ENCODE peak calls at places on chromosome 1, in five cellular contexts. O is neuronal stem cell, A is IMR-90, N is H9, X is H1. F is an unnamed sample.

GRCh38 chr1:111656093-111657017 is 36.8 kb downstream of the RAP1A start:
- DNase-seq in O (peak; percentile 1), A (peak; percentile 66), N (no peak), X (no peak), F (peak; percentile 71)

GRCh38 chr1:94672934-94673333 is 131.4 kb upstream of the F3 start:
- DNase-seq in O (no peak), A (peak; percentile 99), N (no peak), X (no peak), F (peak; percentile 97)

GRCh38 chr1:7339953-7340352 is 431.1 kb upstream of the VAMP3 start:
- DNase-seq in O (no peak), A (peak; percentile 41), N (no peak), X (no peak), F (peak; percentile 22)

GRCh38 chr1:53998223-53998622 is 19.8 kb downstream of the LDLRAD1 start:
- DNase-seq in O (no peak), A (no peak), N (no peak), X (no peak), F (no peak)

GRCh38 chr1:92031281-92032110 is 1.7 kb downstream of the EPHX4 start:
- DNase-seq in O (no peak), A (peak; percentile 21), N (no peak), X (no peak), F (peak; percentile 31)

GRCh38 chr1:234553241-234554156 is 56.5 kb downstream of the IRF2BP2 start:
- DNase-seq in O (no peak), A (peak; percentile 94), N (peak; percentile 10), X (no peak), F (peak; percentile 89)

GRCh38 chr1:17423781-17424245 is 15.7 kb downstream of the RCC2 start:
- DNase-seq in O (no peak), A (peak; percentile 73), N (no peak), X (no peak), F (peak; percentile 48)

GRCh38 chr1:42420911-42421585 is 34.8 kb downstream of the ZMYND12 start:
- DNase-seq in O (no peak), A (peak; percentile 79), N (no peak), X (no peak), F (peak; percentile 29)

GRCh38 chr1:115976062-115976899 is at the start of gene SLC22A15:
- DNase-seq in O (peak; percentile 31), A (no peak), N (peak; percentile 72), X (no peak), F (peak; percentile 71)

GRCh38 chr1:37739222-37739621 is 25.7 kb downstream of the EPHA10 start:
- DNase-seq in O (no peak), A (no peak), N (no peak), X (no peak), F (no peak)

GRCh38 chr1:41539999-41540398 is 55.5 kb upstream of the EDN2 start:
- DNase-seq in O (no peak), A (no peak), N (no peak), X (no peak), F (no peak)

GRCh38 chr1:49252917-49253316 is 476.2 kb upstream of the BEND5 start:
- DNase-seq in O (no peak), A (no peak), N (no peak), X (no peak), F (no peak)

GRCh38 chr1:40860706-40861226 is 1.4 kb downstream of the CITED4 start:
- DNase-seq in O (no peak), A (no peak), N (no peak), X (no peak), F (no peak)

GRCh38 chr1:51729824-51730284 is 113.0 kb downstream of the OSBPL9 start:
- DNase-seq in O (no peak), A (peak; percentile 6), N (no peak), X (no peak), F (peak; percentile 48)

GRCh38 chr1:20728371-20729154 is 3.9 kb downstream of the SH2D5 start:
- DNase-seq in O (no peak), A (no peak), N (peak; percentile 26), X (no peak), F (no peak)

GRCh38 chr1:84368441-84368840 is 29.8 kb upstream of the DNASE2B start:
- DNase-seq in O (no peak), A (no peak), N (no peak), X (no peak), F (no peak)

GRCh38 chr1:3393024-3393986 is 61.2 kb upstream of the ARHGEF16 start:
- DNase-seq in O (peak; percentile 71), A (peak; percentile 12), N (peak; percentile 72), X (no peak), F (peak; percentile 11)

GRCh38 chr1:6574025-6574620 is 5.7 kb upstream of the ZBTB48 start:
- DNase-seq in O (no peak), A (peak; percentile 39), N (no peak), X (no peak), F (no peak)

GRCh38 chr1:169474302-169474701 is 11.4 kb downstream of the SLC19A2 start:
- DNase-seq in O (no peak), A (no peak), N (no peak), X (no peak), F (no peak)

GRCh38 chr1:93029317-93029716 is 49.8 kb upstream of the MTF2 start:
- DNase-seq in O (no peak), A (no peak), N (no peak), X (no peak), F (no peak)

GRCh38 chr1:178066904-178067531 is 26.9 kb upstream of the RASAL2 start:
- DNase-seq in O (no peak), A (no peak), N (no peak), X (no peak), F (no peak)

GRCh38 chr1:222043444-222044292 is 301.8 kb upstream of the DUSP10 start:
- DNase-seq in O (no peak), A (peak; percentile 98), N (no peak), X (no peak), F (peak; percentile 99)

GRCh38 chr1:217333939-217334338 is 297.0 kb downstream of the GPATCH2 start:
- DNase-seq in O (peak; percentile 49), A (peak; percentile 9), N (peak; percentile 75), X (peak; percentile 58), F (peak; percentile 20)

GRCh38 chr1:162823231-162823630 is 32.7 kb downstream of the HSD17B7 start:
- DNase-seq in O (no peak), A (no peak), N (no peak), X (no peak), F (no peak)

GRCh38 chr1:145960468-145961108 is 2.8 kb upstream of the LIX1L start:
- DNase-seq in O (peak; percentile 73), A (peak; percentile 51), N (peak; percentile 92), X (no peak), F (peak; percentile 83)

GRCh38 chr1:3742439-3743298 is 9.6 kb upstream of the CCDC27 start:
- DNase-seq in O (no peak), A (no peak), N (no peak), X (no peak), F (no peak)

GRCh38 chr1:89547563-89548485 is 23.2 kb downstream of the LRRC8B start:
- DNase-seq in O (no peak), A (peak; percentile 27), N (no peak), X (no peak), F (peak; percentile 57)

GRCh38 chr1:1615256-1616044 is at the start of gene MIB2:
- DNase-seq in O (peak; percentile 96), A (peak; percentile 95), N (peak; percentile 98), X (peak; percentile 95), F (peak; percentile 96)

GRCh38 chr1:214459895-214460294 is 91.5 kb downstream of the PTPN14 start:
- DNase-seq in O (no peak), A (no peak), N (no peak), X (no peak), F (no peak)

GRCh38 chr1:81470250-81470649 is 330.5 kb upstream of the ADGRL2 start:
- DNase-seq in O (no peak), A (no peak), N (no peak), X (no peak), F (no peak)

GRCh38 chr1:56370513-56370912 is 208.8 kb downstream of the PLPP3 start:
- DNase-seq in O (no peak), A (no peak), N (peak; percentile 40), X (no peak), F (no peak)

GRCh38 chr1:156920233-156921052 is at the start of gene LRRC71:
- DNase-seq in O (peak; percentile 87), A (peak; percentile 64), N (peak; percentile 87), X (no peak), F (peak; percentile 81)
- H3K14ac ChIP-seq in O (no peak within 1 kb of the TSS), A (no peak within 1 kb of the TSS), N (no peak within 1 kb of the TSS), X (no peak within 1 kb of the TSS), F (no peak within 1 kb of the TSS)

DNA sequence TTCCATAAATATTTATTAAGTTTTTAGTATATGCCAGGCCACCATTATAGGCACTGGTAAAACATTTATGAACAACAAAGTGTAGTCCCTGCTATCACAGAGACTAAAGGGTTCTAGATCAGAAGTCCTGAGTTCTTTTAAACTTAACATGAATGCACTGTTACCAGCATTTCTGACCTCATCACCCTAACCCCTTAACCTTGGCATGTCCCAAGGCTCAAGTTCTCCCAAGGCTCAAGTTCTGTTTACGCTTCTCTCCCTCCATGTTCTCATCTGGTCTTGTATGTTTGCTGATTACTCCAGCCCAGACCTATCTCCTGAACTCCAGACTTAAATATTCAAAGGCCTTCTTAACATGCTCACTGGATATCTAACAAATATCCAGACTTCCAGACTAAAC is 54.5 kb downstream of the UBE2T start:
- DNase-seq in O (no peak), A (no peak), N (no peak), X (no peak), F (no peak)
- H3K14ac ChIP-seq in O (no peak overlapping the region), A (peak overlapping the region; percentile 23), N (no peak overlapping the region), X (no peak overlapping the region), F (no peak overlapping the region)

GRCh38 chr1:229278120-229278741 is 7.3 kb downstream of the RAB4A start:
- DNase-seq in O (no peak), A (no peak), N (no peak), X (no peak), F (no peak)

GRCh38 chr1:229282295-229282823 is 11.4 kb downstream of the RAB4A start:
- DNase-seq in O (no peak), A (no peak), N (no peak), X (no peak), F (no peak)

GRCh38 chr1:229279242-229279641 is 8.3 kb downstream of the RAB4A start:
- DNase-seq in O (no peak), A (no peak), N (no peak), X (no peak), F (no peak)

GRCh38 chr1:229280921-229281320 is 10.0 kb downstream of the RAB4A start:
- DNase-seq in O (no peak), A (peak; percentile 68), N (no peak), X (no peak), F (no peak)

GRCh38 chr1:229280037-229280828 is 9.3 kb downstream of the RAB4A start:
- DNase-seq in O (no peak), A (no peak), N (no peak), X (no peak), F (no peak)
- H3K14ac ChIP-seq in O (no peak overlapping the region), A (no peak overlapping the region), N (no peak overlapping the region), X (no peak overlapping the region), F (no peak overlapping the region)

DNA sequence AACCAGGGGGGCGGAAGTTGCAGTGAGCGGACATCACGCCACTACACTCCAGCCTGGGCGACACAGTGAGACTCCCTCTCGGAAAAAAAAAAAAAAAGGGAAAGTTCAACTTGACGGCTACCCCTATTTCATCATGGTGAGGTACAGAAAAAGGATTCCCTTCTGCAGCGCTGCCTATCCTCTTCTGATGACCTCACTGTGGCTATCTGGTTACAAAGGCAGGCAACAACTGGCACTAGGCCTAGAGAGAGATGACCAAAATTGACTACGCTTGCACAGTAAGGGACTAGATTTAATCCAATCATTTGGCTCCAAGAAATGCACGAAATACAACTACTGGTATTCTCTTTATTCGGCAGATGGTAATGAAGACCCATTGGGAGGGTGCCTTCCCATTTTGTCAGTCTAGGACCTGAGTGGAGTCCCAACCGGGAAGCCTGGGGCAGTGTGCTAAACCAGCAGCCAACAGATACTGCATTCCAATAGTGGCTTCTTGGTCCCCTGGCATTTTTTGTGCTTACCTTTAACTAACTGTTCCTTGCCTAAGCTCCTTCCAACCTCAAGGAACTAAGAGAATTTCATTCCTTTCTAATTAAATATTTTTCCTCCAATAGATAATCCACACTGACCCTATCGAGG is 36.6 kb downstream of the ITPKB start:
- DNase-seq in O (no peak), A (peak; percentile 88), N (no peak), X (no peak), F (peak; percentile 49)
- H3K14ac ChIP-seq in O (no peak overlapping the region), A (no peak overlapping the region), N (no peak overlapping the region), X (no peak overlapping the region), F (no peak overlapping the region)

F was measured in mesenchymal stem cell.